ENCODE peak calls at places on chromosome 10, in eight cellular contexts. R is stimulated activated effector memory CD8-positive, alpha-beta T cell treated with anti-CD3 and anti-CD28 coated beads, Interleukin-12 subunit alpha, Interleukin-12 subunit beta, amount 100 ng/mL, for 72 hours; D is tibial artery; W is lung microvascular endothelial cell; L is GM03348; P is OCI-M1; Q is SJSA1; M is endodermal cell. K is an unnamed sample.

GRCh38 chr10:124717358-124717757 is 26.8 kb downstream of the FAM53B start:
- DNase-seq in Q (no peak), W (no peak), R (no peak), P (no peak), D (no peak), M (no peak), L (no peak), K (no peak)

GRCh38 chr10:106083572-106083971 is 1080.9 kb downstream of the SORCS1 start:
- DNase-seq in D (no peak), P (no peak), W (no peak), M (no peak), Q (no peak), R (no peak), L (no peak), K (no peak)

GRCh38 chr10:10110817-10111490 is 906.7 kb upstream of the CELF2 start:
- DNase-seq in M (no peak), Q (no peak), W (no peak), R (no peak), P (no peak), L (no peak), D (no peak), K (no peak)

GRCh38 chr10:117363027-117363426 is 12.2 kb downstream of the PDZD8 start:
- DNase-seq in W (no peak), L (peak), P (no peak), R (no peak), D (no peak), M (no peak), Q (no peak), K (no peak)

GRCh38 chr10:3222068-3222467 is 49.5 kb upstream of the PITRM1 start:
- DNase-seq in P (peak), Q (no peak), L (no peak), W (peak), D (no peak), R (no peak), M (peak), K (no peak)

GRCh38 chr10:52443419-52444388 is 129.6 kb downstream of the DKK1 start:
- DNase-seq in W (peak), Q (no peak), M (no peak), P (no peak), R (no peak), D (no peak), L (peak), K (peak)

GRCh38 chr10:27547482-27547881 is 43.4 kb downstream of the RAB18 start:
- DNase-seq in L (no peak), P (no peak), M (no peak), W (no peak), D (no peak), R (no peak), Q (no peak), K (no peak)

GRCh38 chr10:70461397-70462348 is 16.9 kb upstream of the PALD1 start:
- DNase-seq in D (peak), P (peak), Q (no peak), R (peak), L (peak), M (peak), W (peak), K (no peak)

GRCh38 chr10:48464871-48465736 is 139.8 kb downstream of the ARHGAP22 start:
- DNase-seq in W (peak), D (no peak), Q (peak), P (no peak), M (peak), R (no peak), L (no peak), K (no peak)

GRCh38 chr10:17062009-17062408 is 67.6 kb downstream of the CUBN start:
- DNase-seq in W (peak), L (peak), P (no peak), Q (no peak), D (no peak), M (no peak), R (no peak), K (peak)

GRCh38 chr10:73810735-73811465 is 498 bp downstream of the NDST2 start:
- DNase-seq in L (peak), D (no peak), W (peak), M (peak), Q (no peak), P (peak), R (peak), K (peak)

GRCh38 chr10:79413196-79413595 is 32.2 kb downstream of the ZCCHC24 start:
- DNase-seq in L (peak), P (peak), D (no peak), M (no peak), R (peak), W (no peak), Q (peak), K (peak)

GRCh38 chr10:67308912-67309311 is 383.1 kb downstream of the LRRTM3 start:
- DNase-seq in R (no peak), P (no peak), D (no peak), Q (no peak), M (no peak), W (no peak), L (no peak), K (no peak)

GRCh38 chr10:105253843-105254242 is 612.8 kb downstream of the SORCS3 start:
- DNase-seq in W (no peak), R (no peak), M (no peak), L (no peak), D (no peak), Q (no peak), P (no peak), K (no peak)

GRCh38 chr10:34033067-34033466 is 698.6 kb upstream of the NRP1 start:
- DNase-seq in L (no peak), M (no peak), P (no peak), Q (no peak), W (no peak), D (no peak), R (no peak), K (no peak)

GRCh38 chr10:72096115-72097000 is 8.0 kb upstream of the SPOCK2 start:
- DNase-seq in W (peak), Q (no peak), M (no peak), L (no peak), D (no peak), R (no peak), P (no peak), K (no peak)

GRCh38 chr10:5876181-5876768 is 13.4 kb downstream of the ANKRD16 start:
- DNase-seq in R (no peak), D (no peak), L (peak), Q (no peak), M (no peak), W (peak), P (no peak), K (no peak)

GRCh38 chr10:43202657-43203490 is 64.0 kb downstream of the RASGEF1A start:
- DNase-seq in R (peak), L (peak), M (peak), D (peak), Q (peak), W (peak), P (no peak), K (no peak)

GRCh38 chr10:45308707-45309106 is 6.7 kb downstream of the OR13A1 start:
- DNase-seq in Q (no peak), M (peak), D (no peak), L (no peak), P (peak), R (no peak), W (no peak), K (no peak)

GRCh38 chr10:6083523-6084475 is 5.0 kb upstream of the RBM17 start:
- DNase-seq in W (peak), R (peak), L (no peak), D (no peak), Q (no peak), P (no peak), M (no peak), K (no peak)

GRCh38 chr10:71299071-71299759 is 19.8 kb upstream of the SLC29A3 start:
- DNase-seq in R (no peak), Q (no peak), D (no peak), P (no peak), W (no peak), L (no peak), M (no peak), K (no peak)

GRCh38 chr10:126175586-126176258 is 212.6 kb downstream of the ADAM12 start:
- DNase-seq in W (no peak), D (no peak), P (no peak), R (no peak), M (no peak), L (no peak), Q (no peak), K (no peak)

GRCh38 chr10:102501201-102502028 is 1.1 kb downstream of the ACTR1A start:
- DNase-seq in Q (no peak), P (peak), D (no peak), R (no peak), L (no peak), M (no peak), W (peak), K (no peak)

GRCh38 chr10:123930340-123931001 is 38.9 kb upstream of the CPXM2 start:
- DNase-seq in Q (no peak), R (no peak), W (peak), M (no peak), P (no peak), D (peak), L (peak), K (no peak)

GRCh38 chr10:58818889-58819288 is 306.2 kb downstream of the BICC1 start:
- DNase-seq in W (peak), D (no peak), Q (no peak), L (no peak), M (no peak), R (no peak), P (no peak), K (no peak)

K was measured in foreskin melanocyte.